ENCODE peak calls at places on chromosomes 2 and 18, in seven cellular contexts. K, B, H, O, W, S and R are unnamed samples.

GRCh38 chr2:169038338-169038757 is 7.2 kb upstream of the ABCB11 start:
- DNase-seq in K (no peak), S (no peak), W (no peak), B (peak; percentile 67), O (no peak), H (no peak), R (peak; percentile 78)

GRCh38 chr2:228507870-228508269 is 326.4 kb upstream of the SPHKAP start:
- DNase-seq in O (no peak), B (no peak), W (no peak), S (no peak), K (no peak), H (no peak), R (no peak)

GRCh38 chr2:149747456-149747855 is 159.9 kb upstream of the MMADHC start:
- DNase-seq in O (no peak), B (no peak), W (no peak), K (no peak), H (no peak), S (no peak), R (no peak)

GRCh38 chr2:100691846-100692245 is 128.1 kb upstream of the NPAS2 start:
- DNase-seq in K (no peak), H (no peak), W (no peak), S (no peak), B (no peak), O (no peak), R (no peak)

GRCh38 chr2:239910404-239910803 is 114.7 kb downstream of the NDUFA10 start:
- DNase-seq in O (no peak), S (no peak), H (no peak), W (no peak), K (peak; percentile 9), B (no peak), R (no peak)

GRCh38 chr2:62465741-62466500 is 40.1 kb downstream of the TMEM17 start:
- DNase-seq in H (no peak), S (no peak), K (no peak), W (no peak), O (no peak), B (no peak), R (no peak)

GRCh38 chr2:199987586-199987985 is 32.2 kb downstream of the MAIP1 start:
- DNase-seq in H (no peak), W (no peak), S (no peak), K (no peak), B (no peak), O (no peak), R (no peak)

GRCh38 chr18:74476154-74476553 is 19.0 kb upstream of the DIPK1C start:
- DNase-seq in S (no peak), B (peak; percentile 7), W (peak; percentile 23), K (no peak), H (no peak), O (no peak), R (no peak)

GRCh38 chr2:47653909-47654789 is 128.8 kb upstream of the MSH6 start:
- DNase-seq in B (peak; percentile 47), W (no peak), H (no peak), S (no peak), O (no peak), K (no peak), R (no peak)

GRCh38 chr2:128504242-128505149 is 185.8 kb upstream of the HS6ST1 start:
- DNase-seq in H (no peak), B (no peak), K (no peak), S (no peak), O (no peak), W (no peak), R (no peak)

GRCh38 chr2:173249661-173250641 is 104.7 kb upstream of the CDCA7 start:
- DNase-seq in H (no peak), S (no peak), O (peak; percentile 89), B (no peak), W (no peak), K (no peak), R (no peak)

GRCh38 chr2:65436825-65437221 is 4.4 kb upstream of the SPRED2 start:
- DNase-seq in O (no peak), S (no peak), B (no peak), H (peak; percentile 30), K (no peak), W (no peak), R (no peak)

GRCh38 chr18:58556333-58557012 is 72.4 kb downstream of the ALPK2 start:
- DNase-seq in K (peak; percentile 75), W (no peak), S (no peak), B (no peak), H (no peak), O (no peak), R (no peak)

GRCh38 chr2:46657042-46657504 is 177.7 kb downstream of the TMEM247 start:
- DNase-seq in W (peak; percentile 15), O (no peak), K (no peak), S (no peak), H (no peak), B (peak; percentile 71), R (no peak)

GRCh38 chr2:57373530-57373929 is 673.1 kb upstream of the VRK2 start:
- DNase-seq in O (no peak), W (no peak), S (no peak), H (no peak), K (no peak), B (peak; percentile 29), R (peak; percentile 50)

GRCh38 chr2:40639294-40639693 is 187.4 kb upstream of the SLC8A1 start:
- DNase-seq in B (no peak), W (no peak), S (no peak), H (no peak), O (no peak), K (no peak), R (no peak)

GRCh38 chr2:240464514-240465241 is 29.2 kb downstream of the GPC1 start:
- DNase-seq in O (no peak), W (no peak), B (no peak), K (no peak), S (no peak), H (no peak), R (no peak)

GRCh38 chr2:239319261-239319661 is 81.6 kb downstream of the HDAC4 start:
- DNase-seq in H (no peak), S (no peak), O (no peak), K (no peak), W (no peak), B (peak; percentile 53), R (no peak)

GRCh38 chr18:51195602-51196115 is 1.8 kb downstream of the MEX3C start:
- DNase-seq in W (peak; percentile 71), O (peak; percentile 31), K (no peak), S (peak; percentile 34), B (peak; percentile 65), H (peak; percentile 18), R (no peak)

GRCh38 chr2:235936493-235936892 is 231.7 kb downstream of the GBX2 start:
- DNase-seq in S (no peak), B (peak; percentile 48), K (no peak), W (no peak), O (no peak), H (no peak), R (no peak)

GRCh38 chr2:134227666-134228065 is 26.2 kb upstream of the MGAT5 start:
- DNase-seq in O (no peak), W (no peak), H (no peak), B (no peak), S (no peak), K (no peak), R (no peak)

GRCh38 chr2:19488009-19488691 is 129.7 kb upstream of the OSR1 start:
- DNase-seq in W (peak; percentile 60), H (no peak), K (no peak), B (peak; percentile 69), O (no peak), S (no peak), R (peak; percentile 73)